ENCODE peak calls at places on chromosomes 1 and 21, in four cellular contexts. One of them, this sample, is unnamed.

GRCh38 chr1:25797939-25798338 is 2.1 kb upstream of the SELENON start:
- DNase-seq in HepG2: peak; percentile 13
- DNase-seq in GM12878: no peak
- DNase-seq in K562: peak; percentile 68
- DNase-seq in this sample: no peak

GRCh38 chr1:240344918-240345317 is 253.2 kb downstream of the FMN2 start:
- DNase-seq in HepG2: no peak
- DNase-seq in GM12878: no peak
- DNase-seq in K562: no peak
- DNase-seq in this sample: peak; percentile 61

GRCh38 chr1:28510350-28511223 is 4.7 kb downstream of the RCC1 start:
- DNase-seq in HepG2: peak; percentile 55
- DNase-seq in GM12878: no peak
- DNase-seq in K562: no peak
- DNase-seq in this sample: peak; percentile 52

GRCh38 chr1:218536311-218536710 is 191.2 kb downstream of the TGFB2 start:
- DNase-seq in HepG2: no peak
- DNase-seq in GM12878: no peak
- DNase-seq in K562: no peak
- DNase-seq in this sample: no peak

GRCh38 chr1:30670195-30671060 is 53.0 kb downstream of the MATN1 start:
- DNase-seq in HepG2: no peak
- DNase-seq in GM12878: no peak
- DNase-seq in K562: no peak
- DNase-seq in this sample: peak; percentile 38

GRCh38 chr1:90394247-90394646 is 322.9 kb downstream of the BARHL2 start:
- DNase-seq in HepG2: no peak
- DNase-seq in GM12878: no peak
- DNase-seq in K562: no peak
- DNase-seq in this sample: no peak

GRCh38 chr1:212396638-212397037 is 18.0 kb downstream of the PACC1 start:
- DNase-seq in HepG2: no peak
- DNase-seq in GM12878: no peak
- DNase-seq in K562: no peak
- DNase-seq in this sample: no peak

GRCh38 chr1:41917835-41918449 is 780 bp downstream of the HIVEP3 start:
- DNase-seq in HepG2: no peak
- DNase-seq in GM12878: no peak
- DNase-seq in K562: no peak
- DNase-seq in this sample: peak; percentile 29

GRCh38 chr21:22536511-22536910 is 1538.3 kb downstream of the NCAM2 start:
- DNase-seq in HepG2: no peak
- DNase-seq in GM12878: no peak
- DNase-seq in K562: no peak
- DNase-seq in this sample: no peak

GRCh38 chr1:233707153-233707905 is 93.4 kb downstream of the KCNK1 start:
- DNase-seq in HepG2: no peak
- DNase-seq in GM12878: no peak
- DNase-seq in K562: peak; percentile 37
- DNase-seq in this sample: peak; percentile 1

GRCh38 chr1:26471498-26472329 is 526 bp upstream of the HMGN2 start:
- DNase-seq in HepG2: no peak
- DNase-seq in GM12878: no peak
- DNase-seq in K562: peak; percentile 55
- DNase-seq in this sample: peak; percentile 65

GRCh38 chr1:193417945-193418744 is 231.7 kb upstream of the B3GALT2 start:
- DNase-seq in HepG2: no peak
- DNase-seq in GM12878: no peak
- DNase-seq in K562: no peak
- DNase-seq in this sample: peak; percentile 58

GRCh38 chr1:8910331-8910730 is 31.8 kb upstream of the ENO1 start:
- DNase-seq in HepG2: no peak
- DNase-seq in GM12878: no peak
- DNase-seq in K562: no peak
- DNase-seq in this sample: no peak

GRCh38 chr21:33383056-33383888 is 19.9 kb upstream of the IFNGR2 start:
- DNase-seq in HepG2: peak; percentile 91
- DNase-seq in GM12878: peak; percentile 98
- DNase-seq in K562: peak; percentile 37
- DNase-seq in this sample: peak; percentile 94

GRCh38 chr1:243729956-243730355 is 120.1 kb downstream of the AKT3 start:
- DNase-seq in HepG2: no peak
- DNase-seq in GM12878: no peak
- DNase-seq in K562: no peak
- DNase-seq in this sample: no peak

DNA sequence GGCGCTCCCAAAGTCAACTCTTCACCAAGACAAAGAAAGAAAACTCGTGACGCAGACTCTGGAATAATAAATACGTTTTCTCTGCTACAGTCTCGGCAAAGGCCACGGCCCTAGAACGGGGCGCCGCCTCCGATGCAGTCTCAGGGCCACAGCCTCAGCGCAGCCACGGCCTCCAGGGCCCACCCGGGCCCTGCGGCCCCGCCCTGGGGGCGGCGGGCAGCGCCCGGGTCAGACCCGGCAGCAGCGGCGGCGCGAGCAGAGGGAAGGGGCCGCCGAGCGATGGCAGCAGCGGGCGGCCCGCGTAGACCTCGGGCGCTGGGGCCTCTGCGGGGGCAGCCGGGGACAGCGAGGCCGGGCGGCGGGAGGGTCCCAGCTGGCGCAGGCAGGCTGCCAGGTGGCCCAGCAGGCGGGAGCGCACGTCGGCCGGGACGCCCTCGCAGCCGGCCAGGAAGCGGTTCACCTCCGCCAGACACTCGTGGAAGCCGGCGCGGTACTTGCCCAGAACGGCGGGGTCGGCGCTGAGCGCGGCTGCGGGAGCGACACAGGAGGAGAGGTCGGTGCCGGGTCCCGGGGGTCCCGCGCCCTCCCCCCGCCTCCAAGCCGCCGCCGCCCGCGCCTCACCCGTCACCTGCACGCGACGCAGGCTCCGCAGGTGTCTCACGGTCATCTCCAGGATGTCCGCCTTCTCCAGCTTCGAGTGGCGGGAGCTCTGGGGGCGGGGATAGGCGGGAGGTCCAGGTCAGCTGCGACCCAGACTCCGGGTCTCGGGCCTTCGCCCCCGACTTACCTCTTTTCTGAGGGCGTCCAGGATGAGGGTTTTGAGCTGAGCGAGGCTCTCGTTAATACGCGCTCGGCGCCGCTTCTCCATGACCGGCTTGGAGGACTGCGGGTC is 746 bp downstream of the HES4 start:
- DNase-seq in HepG2: no peak
- DNase-seq in GM12878: no peak
- DNase-seq in K562: peak; percentile 70
- DNase-seq in this sample: peak; percentile 41
- H2AFZ ChIP-seq in HepG2: no peak overlapping the region
- H2AFZ ChIP-seq in GM12878: no peak overlapping the region
- H2AFZ ChIP-seq in K562: peak overlapping the region; percentile 66
- H2AFZ ChIP-seq in this sample: peak overlapping the region; percentile 89

GRCh38 chr1:169739980-169740379 is 6.1 kb upstream of the SELE start:
- DNase-seq in HepG2: no peak
- DNase-seq in GM12878: no peak
- DNase-seq in K562: no peak
- DNase-seq in this sample: no peak
- TF ChIP-seq BHLHE40 in HepG2: no peak
- TF ChIP-seq BHLHE40 in GM12878: no peak
- TF ChIP-seq BHLHE40 in K562: no peak
- TF ChIP-seq BHLHE40 in this sample: no peak

GRCh38 chr1:83818916-83819315 is 180.0 kb downstream of the TTLL7 start:
- DNase-seq in HepG2: peak; percentile 14
- DNase-seq in GM12878: no peak
- DNase-seq in K562: no peak
- DNase-seq in this sample: peak; percentile 3
- H2AFZ ChIP-seq in HepG2: no peak overlapping the region
- H2AFZ ChIP-seq in GM12878: no peak overlapping the region
- H2AFZ ChIP-seq in K562: no peak overlapping the region
- H2AFZ ChIP-seq in this sample: no peak overlapping the region

DNA sequence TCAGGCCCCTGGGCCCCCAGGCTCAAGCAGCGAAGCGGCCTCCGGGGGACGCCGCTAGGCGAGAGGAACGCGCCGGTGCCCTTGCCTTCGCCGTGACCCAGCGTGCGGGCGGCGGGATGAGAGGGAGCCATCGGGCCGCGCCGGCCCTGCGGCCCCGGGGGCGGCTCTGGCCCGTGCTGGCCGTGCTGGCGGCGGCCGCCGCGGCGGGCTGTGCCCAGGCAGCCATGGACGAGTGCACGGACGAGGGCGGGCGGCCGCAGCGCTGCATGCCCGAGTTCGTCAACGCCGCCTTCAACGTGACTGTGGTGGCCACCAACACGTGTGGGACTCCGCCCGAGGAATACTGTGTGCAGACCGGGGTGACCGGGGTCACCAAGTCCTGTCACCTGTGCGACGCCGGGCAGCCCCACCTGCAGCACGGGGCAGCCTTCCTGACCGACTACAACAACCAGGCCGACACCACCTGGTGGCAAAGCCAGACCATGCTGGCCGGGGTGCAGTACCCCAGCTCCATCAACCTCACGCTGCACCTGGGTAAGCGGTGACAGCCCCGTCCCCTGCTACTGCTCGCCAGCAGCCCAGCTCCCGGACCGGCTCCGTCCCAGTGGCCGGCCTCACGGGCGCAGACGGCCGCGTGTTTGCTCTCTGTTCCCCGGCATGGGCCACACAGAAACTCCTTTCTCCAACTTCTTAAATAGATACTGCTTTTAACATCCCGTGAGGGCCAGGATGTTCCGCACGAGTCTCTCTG is 556 bp downstream of the LAMC1 start:
- DNase-seq in HepG2: peak; percentile 77
- DNase-seq in GM12878: no peak
- DNase-seq in K562: peak; percentile 20
- DNase-seq in this sample: peak; percentile 47
- TF ChIP-seq BHLHE40 in HepG2: peak; percentile 42
- TF ChIP-seq BHLHE40 in GM12878: peak; percentile 90
- TF ChIP-seq BHLHE40 in K562: no peak
- TF ChIP-seq BHLHE40 in this sample: peak; percentile 72

DNA sequence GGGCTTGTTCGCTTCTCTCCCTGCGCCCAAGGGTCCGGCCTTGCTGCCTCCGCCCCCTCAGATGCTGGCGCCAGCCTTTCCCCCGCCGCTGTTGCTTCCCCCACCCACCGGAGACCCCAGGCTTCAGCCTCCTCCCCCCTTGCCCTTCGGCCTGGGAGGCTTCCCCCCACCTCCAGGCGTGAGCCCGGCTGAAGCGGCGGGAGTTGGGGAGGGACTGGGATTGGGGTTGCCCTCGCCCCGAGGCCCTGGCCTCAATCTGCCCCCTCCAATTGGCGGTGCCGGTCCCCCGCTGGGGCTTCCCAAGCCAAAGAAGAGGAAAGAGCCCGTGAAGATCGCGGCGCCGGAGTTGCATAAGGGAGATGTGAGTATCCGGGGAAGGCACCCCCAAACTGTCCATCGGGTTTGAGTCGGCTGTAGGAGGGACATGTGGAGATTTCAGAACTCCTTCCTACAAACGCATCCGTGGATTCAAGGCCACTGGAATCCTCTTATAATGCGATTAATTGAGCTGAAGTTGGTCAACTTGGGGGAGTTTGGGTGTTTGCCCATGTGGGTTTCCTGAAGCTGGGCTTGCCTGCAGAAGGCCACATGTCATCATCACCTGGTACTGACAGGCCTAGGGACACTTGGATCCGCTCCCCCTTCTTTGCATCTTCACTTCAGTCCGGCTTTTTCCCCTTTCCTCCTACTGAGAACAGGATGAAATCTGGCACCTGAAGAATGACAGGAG is 709 bp downstream of the PRCC start:
- DNase-seq in HepG2: no peak
- DNase-seq in GM12878: no peak
- DNase-seq in K562: peak; percentile 63
- DNase-seq in this sample: no peak
- H2AFZ ChIP-seq in HepG2: no peak overlapping the region
- H2AFZ ChIP-seq in GM12878: no peak overlapping the region
- H2AFZ ChIP-seq in K562: peak overlapping the region; percentile 50
- H2AFZ ChIP-seq in this sample: peak overlapping the region; percentile 91

GRCh38 chr21:45226540-45227326 is 61.0 kb downstream of the POFUT2 start:
- DNase-seq in HepG2: no peak
- DNase-seq in GM12878: no peak
- DNase-seq in K562: no peak
- DNase-seq in this sample: peak; percentile 44
- TF ChIP-seq BHLHE40 in HepG2: no peak
- TF ChIP-seq BHLHE40 in GM12878: no peak
- TF ChIP-seq BHLHE40 in K562: no peak
- TF ChIP-seq BHLHE40 in this sample: peak; percentile 73

This sample was measured in IMR-90.